ENCODE peak calls at places on chromosomes 3 and 15, in five cellular contexts. N is H9, A is sciatic nerve, H is memory B cell, F is breast epithelium. V is an unnamed sample.
A peak's percentile ranks its signal among the peaks of the same experiment; 100 is the strongest.

GRCh38 chr3:115804200-115804599 is 180.9 kb downstream of the GAP43 start:
- DNase-seq in N (no peak), A (no peak), F (no peak), H (no peak), V (no peak)

GRCh38 chr3:42216820-42217416 is 49.1 kb downstream of the CCK start:
- DNase-seq in A (no peak), N (no peak), H (no peak), F (no peak), V (peak; percentile 46)

GRCh38 chr15:68205949-68206539 is 912 bp upstream of the CALML4 start:
- DNase-seq in A (peak; percentile 80), N (peak; percentile 66), F (no peak), H (no peak), V (no peak)

GRCh38 chr15:63054281-63054683 is 11.7 kb downstream of the TPM1 start:
- DNase-seq in A (no peak), H (no peak), F (no peak), N (no peak), V (no peak)

GRCh38 chr3:187011915-187012314 is 81.6 kb downstream of the ST6GAL1 start:
- DNase-seq in F (no peak), N (no peak), A (peak; percentile 49), H (no peak), V (peak; percentile 68)

GRCh38 chr15:67097893-67098740 is 32.7 kb downstream of the SMAD3 start:
- DNase-seq in N (no peak), A (no peak), F (peak; percentile 40), H (no peak), V (no peak)

GRCh38 chr3:53193466-53194217 is 32.6 kb downstream of the PRKCD start:
- DNase-seq in H (peak; percentile 7), N (no peak), A (no peak), F (no peak), V (no peak)

GRCh38 chr3:141863497-141863896 is 12.9 kb upstream of the ATP1B3 start:
- DNase-seq in N (no peak), F (no peak), H (no peak), A (no peak), V (no peak)

GRCh38 chr3:146086211-146086610 is 74.8 kb downstream of the PLOD2 start:
- DNase-seq in H (no peak), F (no peak), A (no peak), N (no peak), V (no peak)

GRCh38 chr3:110881069-110881468 is 190.5 kb upstream of the NECTIN3 start:
- DNase-seq in F (peak; percentile 81), H (no peak), A (no peak), N (peak; percentile 50), V (no peak)

GRCh38 chr15:73282567-73283200 is 86.1 kb downstream of the HCN4 start:
- DNase-seq in A (no peak), F (no peak), N (no peak), H (no peak), V (no peak)

GRCh38 chr3:111215481-111215880 is 143.9 kb downstream of the NECTIN3 start:
- DNase-seq in A (no peak), F (no peak), N (no peak), H (no peak), V (no peak)

GRCh38 chr3:53049987-53050386 is 4.1 kb upstream of the SFMBT1 start:
- DNase-seq in H (no peak), N (no peak), A (no peak), F (no peak), V (no peak)

GRCh38 chr3:60886518-60886917 is 364.7 kb downstream of the FHIT start:
- DNase-seq in A (no peak), H (no peak), N (no peak), F (no peak), V (no peak)